ENCODE peak calls at places on chromosomes 5 and 9, in six cellular contexts. C is psoas muscle, W is fibroblast of the aortic adventitia, U is cardiac fibroblast, S is foreskin fibroblast, B is body of pancreas. R is an unnamed sample.

GRCh38 chr5:141558150-141558549 is 60.6 kb downstream of the DIAPH1 start:
- DNase-seq in W (no peak), C (no peak), U (peak; percentile 72), B (no peak), S (no peak), R (no peak)

GRCh38 chr9:35522189-35522588 is 32.3 kb downstream of the RUSC2 start:
- DNase-seq in S (no peak), U (no peak), W (no peak), B (no peak), C (no peak), R (no peak)

GRCh38 chr5:91403404-91403803 is 20.3 kb upstream of the ARRDC3 start:
- DNase-seq in B (no peak), S (no peak), C (no peak), U (peak; percentile 32), W (peak; percentile 80), R (peak; percentile 58)

GRCh38 chr5:174837919-174838902 is 113.8 kb downstream of the MSX2 start:
- DNase-seq in B (peak; percentile 16), W (peak; percentile 66), S (peak; percentile 86), C (peak; percentile 43), U (peak; percentile 55), R (peak; percentile 93)

GRCh38 chr9:121895836-121896544 is 197.1 kb downstream of the TTLL11 start:
- DNase-seq in B (peak; percentile 67), S (no peak), C (no peak), W (peak; percentile 90), U (no peak), R (no peak)

GRCh38 chr5:64147849-64148441 is 17.7 kb upstream of the RNF180 start:
- DNase-seq in C (peak; percentile 37), U (peak; percentile 66), W (peak; percentile 61), B (peak; percentile 67), S (peak; percentile 25), R (no peak)

GRCh38 chr5:129322968-129323367 is 137.1 kb upstream of the ADAMTS19 start:
- DNase-seq in C (no peak), B (no peak), W (no peak), S (no peak), U (no peak), R (no peak)

GRCh38 chr5:173739741-173740140 is 123.3 kb upstream of the BOD1 start:
- DNase-seq in U (no peak), S (no peak), B (no peak), W (no peak), C (no peak), R (no peak)

GRCh38 chr5:67246546-67246945 is 49.9 kb upstream of the CD180 start:
- DNase-seq in W (no peak), B (no peak), S (no peak), U (no peak), C (no peak), R (no peak)

GRCh38 chr5:6525910-6526309 is 77.3 kb downstream of the UBE2QL1 start:
- DNase-seq in S (no peak), B (peak; percentile 53), U (no peak), C (no peak), W (no peak), R (no peak)

GRCh38 chr5:159965031-159965837 is 43.7 kb upstream of the TTC1 start:
- DNase-seq in C (peak; percentile 31), S (peak; percentile 55), W (peak; percentile 61), U (peak; percentile 73), B (peak; percentile 37), R (no peak)

GRCh38 chr5:69374911-69375446 is 5.4 kb downstream of the RAD17 start:
- DNase-seq in U (no peak), C (no peak), W (no peak), B (no peak), S (no peak), R (no peak)

GRCh38 chr9:92728831-92729734 is 35.5 kb downstream of the BICD2 start:
- DNase-seq in U (peak; percentile 37), C (no peak), W (no peak), B (peak; percentile 1), S (no peak), R (no peak)

GRCh38 chr9:87040410-87041009 is 93.2 kb upstream of the GAS1 start:
- DNase-seq in S (no peak), B (no peak), U (no peak), C (no peak), W (no peak), R (no peak)

GRCh38 chr5:2017540-2018389 is 135.0 kb upstream of the IRX4 start:
- DNase-seq in W (peak; percentile 23), S (no peak), B (no peak), U (peak; percentile 19), C (no peak), R (no peak)
- TF ChIP-seq CTCF in W (peak; percentile 49), S (peak; percentile 39), B (peak; percentile 10), U (peak; percentile 25), C (peak; percentile 9), R (peak; percentile 49)

GRCh38 chr5:116527587-116527986 is 47.0 kb downstream of the SEMA6A start:
- DNase-seq in U (no peak), S (no peak), C (no peak), W (no peak), B (no peak), R (no peak)

GRCh38 chr5:116529615-116530014 is 45.0 kb downstream of the SEMA6A start:
- DNase-seq in S (no peak), W (no peak), C (no peak), U (no peak), B (no peak), R (no peak)

GRCh38 chr5:116530276-116530675 is 44.3 kb downstream of the SEMA6A start:
- DNase-seq in B (no peak), S (no peak), U (no peak), C (no peak), W (no peak), R (no peak)

GRCh38 chr5:116531117-116531516 is 43.5 kb downstream of the SEMA6A start:
- DNase-seq in B (no peak), S (no peak), W (no peak), U (no peak), C (no peak), R (no peak)

DNA sequence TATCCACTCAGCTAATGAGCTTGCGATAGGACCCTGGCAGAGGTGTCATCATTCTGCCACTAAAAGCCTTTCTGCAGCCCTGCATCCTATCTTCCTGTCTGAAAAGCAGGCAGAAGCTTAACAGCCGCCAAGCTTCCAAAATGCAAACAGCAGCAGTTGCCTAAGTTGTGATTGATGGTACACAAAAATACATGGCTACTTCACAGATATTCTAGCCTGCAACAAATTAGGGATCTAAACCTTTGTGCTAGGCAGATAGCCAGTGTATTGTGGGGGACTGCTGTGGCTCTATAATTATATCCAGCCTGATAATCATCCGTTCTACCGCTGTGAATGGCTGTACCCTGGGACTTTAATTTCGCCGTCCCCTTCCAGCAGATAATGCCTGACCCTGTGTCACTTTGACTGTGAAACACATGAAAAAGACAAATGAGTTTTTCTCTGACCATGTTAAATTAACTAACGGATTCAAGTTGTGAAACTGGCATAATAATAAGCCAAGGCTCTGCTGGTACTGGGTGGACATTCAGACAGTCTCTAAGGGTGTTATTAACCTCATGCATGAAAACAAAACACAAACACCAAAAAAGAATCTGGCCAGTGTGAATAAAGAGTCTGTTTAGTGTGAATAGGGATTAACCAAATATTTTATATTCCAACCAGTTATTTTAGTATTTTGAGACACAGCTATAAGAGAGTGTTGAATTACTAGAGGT is 45.9 kb downstream of the SEMA6A start:
- DNase-seq in W (no peak), B (no peak), C (no peak), S (no peak), U (no peak), R (no peak)
- H3K4me3 ChIP-seq in W (no peak overlapping the region), B (no peak overlapping the region), C (no peak overlapping the region), S (no peak overlapping the region), U (no peak overlapping the region), R (no peak overlapping the region)

GRCh38 chr5:103034662-103035392 is 85.1 kb downstream of the GIN1 start:
- DNase-seq in S (no peak), B (no peak), U (no peak), C (no peak), W (no peak), R (no peak)

GRCh38 chr5:103035701-103036100 is 84.2 kb downstream of the GIN1 start:
- DNase-seq in C (no peak), W (no peak), B (no peak), U (peak; percentile 17), S (peak; percentile 26), R (no peak)

GRCh38 chr5:103027267-103027666 is 92.7 kb downstream of the GIN1 start:
- DNase-seq in S (no peak), W (no peak), B (no peak), U (no peak), C (no peak), R (no peak)

GRCh38 chr5:103033696-103034095 is 86.2 kb downstream of the GIN1 start:
- DNase-seq in B (no peak), U (no peak), C (no peak), W (no peak), S (no peak), R (no peak)

GRCh38 chr5:103031607-103032006 is 88.3 kb downstream of the GIN1 start:
- DNase-seq in S (no peak), C (no peak), U (peak; percentile 11), B (no peak), W (no peak), R (no peak)
- TF ChIP-seq CTCF in S (peak; percentile 41), C (no peak), U (peak; percentile 32), B (no peak), W (peak; percentile 43), R (peak; percentile 51)

DNA sequence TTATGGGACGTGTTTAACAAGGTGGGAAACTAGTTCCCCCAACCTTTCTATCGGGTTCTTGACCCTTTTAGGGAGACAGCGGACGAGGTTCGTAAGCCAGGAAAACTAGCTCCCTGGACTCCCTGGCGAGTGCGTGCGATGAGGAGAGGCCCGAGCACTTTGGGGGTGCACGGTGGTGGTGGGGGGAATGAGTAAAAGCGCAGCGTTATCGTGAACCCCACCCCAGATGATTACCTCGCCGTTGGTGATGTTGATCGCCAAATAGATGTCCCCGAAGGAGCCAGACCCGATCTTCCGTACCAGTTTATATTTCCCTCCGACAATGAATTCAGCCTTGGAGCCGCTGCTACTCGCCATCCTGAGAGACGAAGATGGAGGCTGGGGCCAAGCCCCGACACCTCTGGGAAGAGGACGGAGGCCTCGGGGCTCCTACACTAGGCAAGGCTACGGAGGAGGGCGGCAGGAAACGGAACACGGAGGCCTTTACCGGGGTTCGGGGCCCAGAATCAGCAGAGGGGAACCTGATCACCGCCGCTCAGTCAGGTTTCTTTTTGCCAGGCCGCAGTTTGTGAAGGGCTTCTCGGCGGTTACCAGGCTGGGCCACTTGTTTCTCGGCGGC is 522 bp downstream of the CSNK1A1 start:
- DNase-seq in C (no peak), S (no peak), U (no peak), B (no peak), W (no peak), R (no peak)
- H3K4me3 ChIP-seq in C (peak overlapping the region; percentile 91), S (peak overlapping the region; percentile 100), U (peak overlapping the region; percentile 78), B (peak overlapping the region; percentile 60), W (peak overlapping the region; percentile 99), R (peak overlapping the region; percentile 75)

DNA sequence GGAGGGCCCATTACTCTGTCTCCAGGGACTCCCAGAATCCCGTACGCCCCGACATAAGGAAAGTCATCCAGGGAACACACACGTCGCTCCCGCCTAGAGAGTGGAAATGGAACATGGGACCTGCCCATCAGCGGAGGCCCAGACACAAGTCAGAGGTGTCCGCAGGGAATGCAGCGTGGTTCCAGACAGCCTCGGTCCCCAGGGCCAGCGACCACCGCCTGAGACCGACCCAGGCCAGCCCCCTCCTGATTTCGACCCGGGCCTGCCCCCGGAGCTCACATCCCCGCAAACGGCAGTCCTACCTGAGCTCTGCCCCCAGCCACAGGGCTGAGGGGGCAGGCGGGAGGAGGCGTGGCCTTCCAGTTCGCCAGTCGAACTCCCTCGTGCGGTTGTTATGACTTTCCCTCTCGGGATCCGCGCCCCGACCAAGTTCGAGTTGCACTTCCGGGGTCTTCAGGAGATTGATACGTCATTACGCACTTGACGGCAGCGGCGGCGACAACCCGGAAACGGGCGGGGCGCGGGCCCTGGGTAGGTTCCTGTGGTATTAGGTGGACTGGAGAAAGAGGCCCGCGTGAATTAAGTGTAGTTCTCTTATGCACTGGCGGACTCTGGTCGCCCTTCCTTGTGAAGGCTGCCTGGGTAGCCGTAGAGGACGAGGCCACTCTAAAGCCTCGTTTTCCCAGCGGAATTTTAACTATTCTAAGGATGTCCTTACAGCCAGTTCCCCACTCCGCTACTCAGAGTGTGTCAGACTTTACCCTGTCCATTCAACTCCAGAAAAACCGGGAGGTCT is 370.0 kb upstream of the POU5F2 start:
- DNase-seq in W (peak; percentile 95), U (peak; percentile 96), C (peak; percentile 94), B (peak; percentile 94), S (peak; percentile 93), R (peak; percentile 86)
- TF ChIP-seq CTCF in W (peak; percentile 30), U (peak; percentile 15), C (no peak), B (no peak), S (peak; percentile 11), R (peak; percentile 41)

R was measured in BJ.